ENCODE peak calls at places on chromosomes 16 and 17, in four cellular contexts. I is trophoblast cell, V is H9, J is H1. M is an unnamed sample.

GRCh38 chr17:44564429-44564828 is 7.1 kb downstream of the FZD2 start:
- DNase-seq in V (no peak), I (no peak), J (no peak), M (peak; percentile 40)

GRCh38 chr16:49620868-49621239 is 235.1 kb downstream of the ZNF423 start:
- DNase-seq in I (no peak), J (no peak), V (peak; percentile 26), M (no peak)

GRCh38 chr17:77834170-77835115 is 124.1 kb upstream of the TNRC6C start:
- DNase-seq in V (peak; percentile 84), J (no peak), I (peak; percentile 74), M (peak; percentile 94)

GRCh38 chr16:3954411-3954921 is 74.0 kb upstream of the CREBBP start:
- DNase-seq in J (no peak), V (no peak), I (no peak), M (no peak)

GRCh38 chr17:41406205-41406604 is 8.8 kb upstream of the KRT31 start:
- DNase-seq in I (no peak), J (no peak), V (no peak), M (peak; percentile 33)

GRCh38 chr16:4935231-4935855 is 1.6 kb downstream of the PPL start:
- DNase-seq in I (no peak), J (no peak), V (no peak), M (no peak)

GRCh38 chr17:27666831-27667560 is 36.0 kb downstream of the LGALS9 start:
- DNase-seq in J (no peak), I (no peak), V (peak; percentile 17), M (no peak)

GRCh38 chr17:63631626-63632025 is 9.4 kb downstream of the MAP3K3 start:
- DNase-seq in J (no peak), I (no peak), V (peak; percentile 46), M (no peak)

GRCh38 chr17:52388941-52389340 is 230.4 kb upstream of the CA10 start:
- DNase-seq in J (no peak), I (no peak), V (no peak), M (no peak)

GRCh38 chr17:59804910-59805381 is 87.8 kb downstream of the TUBD1 start:
- DNase-seq in J (no peak), V (no peak), I (no peak), M (no peak)

GRCh38 chr17:27244481-27245223 is 49.3 kb upstream of the WSB1 start:
- DNase-seq in J (no peak), V (peak; percentile 68), I (peak; percentile 79), M (peak; percentile 45)

GRCh38 chr17:69575346-69575761 is 160.9 kb downstream of the MAP2K6 start:
- DNase-seq in I (no peak), V (no peak), J (no peak), M (no peak)

GRCh38 chr17:9802294-9802693 is 10.9 kb upstream of the DHRS7C start:
- DNase-seq in I (peak; percentile 96), V (no peak), J (no peak), M (peak; percentile 19)

GRCh38 chr16:50102046-50102756 is 36.4 kb downstream of the HEATR3 start:
- DNase-seq in I (no peak), J (no peak), V (no peak), M (no peak)

GRCh38 chr17:64399767-64400156 is 9.1 kb upstream of the PECAM1 start:
- DNase-seq in V (no peak), I (no peak), J (no peak), M (no peak)

GRCh38 chr17:47687748-47688147 is 6.2 kb upstream of the TBKBP1 start:
- DNase-seq in I (no peak), V (peak; percentile 71), J (no peak), M (peak; percentile 83)

GRCh38 chr17:81027591-81028505 is 7.1 kb upstream of the BAIAP2 start:
- DNase-seq in V (no peak), J (no peak), I (no peak), M (no peak)

GRCh38 chr16:71703324-71703723 is 21.2 kb downstream of the PHLPP2 start:
- DNase-seq in V (no peak), J (no peak), I (no peak), M (no peak)

GRCh38 chr16:56195151-56195550 is 3.9 kb downstream of the GNAO1 start:
- DNase-seq in V (no peak), J (no peak), I (no peak), M (no peak)

GRCh38 chr16:72105978-72106377 is 12.3 kb downstream of the DHX38 start:
- DNase-seq in V (no peak), I (no peak), J (no peak), M (no peak)

GRCh38 chr17:4997302-4998026 is at the start of the genes INCA1 and KIF1C:
- DNase-seq in J (peak; percentile 64), V (peak; percentile 95), I (peak; percentile 92), M (peak; percentile 93)

GRCh38 chr16:56478228-56479049 is 27.1 kb downstream of the OGFOD1 start:
- DNase-seq in J (no peak), I (no peak), V (no peak), M (no peak)

GRCh38 chr16:4855371-4855770 is 8.1 kb downstream of the UBN1 start:
- DNase-seq in I (no peak), J (no peak), V (no peak), M (no peak)

GRCh38 chr16:48864055-48864454 is 254.1 kb upstream of the N4BP1 start:
- DNase-seq in V (peak; percentile 41), J (no peak), I (no peak), M (peak; percentile 10)

GRCh38 chr16:87123356-87124001 is 193.7 kb downstream of the C16orf95 start:
- DNase-seq in V (no peak), I (no peak), J (no peak), M (no peak)

GRCh38 chr16:28157768-28158535 is 53.8 kb downstream of the XPO6 start:
- DNase-seq in J (no peak), I (no peak), V (no peak), M (no peak)
- H3K79me2 ChIP-seq in J (peaks cover 14% of the 10 kb centered on the region), I (no peaks in the 10 kb centered on the region), V (peaks cover 2% of the 10 kb centered on the region), M (peaks cover 2% of the 10 kb centered on the region)

GRCh38 chr17:2171725-2172446 is 117.0 kb downstream of the HIC1 start:
- DNase-seq in V (no peak), J (no peak), I (no peak), M (peak; percentile 66)
- H2BK120ac ChIP-seq in V (no peak overlapping the region), J (no peak overlapping the region), I (no peak overlapping the region), M (no peak overlapping the region)

GRCh38 chr16:53775106-53775820 is 71.3 kb downstream of the FTO start:
- DNase-seq in J (no peak), I (no peak), V (no peak), M (peak; percentile 60)
- H3K79me2 ChIP-seq in J (peaks cover 15% of the 10 kb centered on the region), I (no peaks in the 10 kb centered on the region), V (peaks cover 2% of the 10 kb centered on the region), M (no peaks in the 10 kb centered on the region)

DNA sequence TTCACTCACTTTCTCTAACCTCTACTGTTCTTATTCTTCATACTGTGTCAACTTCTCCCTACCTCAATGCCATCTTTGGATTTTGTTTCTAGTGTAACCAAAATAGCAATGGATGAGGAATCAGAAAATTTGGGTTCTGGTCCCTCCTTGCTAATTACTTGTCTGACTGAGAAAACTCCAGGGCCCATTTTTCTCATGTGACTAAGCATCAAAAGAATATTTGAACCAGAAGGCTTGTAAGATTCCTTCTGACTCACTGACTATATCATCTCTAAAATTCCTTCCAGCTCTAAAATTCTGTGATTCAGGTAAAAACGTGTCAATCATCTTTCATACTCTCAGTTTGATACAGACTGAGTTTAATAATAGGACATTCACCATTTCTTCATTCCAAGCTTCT is 57.9 kb downstream of the BRIP1 start:
- DNase-seq in I (peak; percentile 32), J (no peak), V (no peak), M (no peak)
- H2BK120ac ChIP-seq in I (no peak overlapping the region), J (no peak overlapping the region), V (no peak overlapping the region), M (no peak overlapping the region)

DNA sequence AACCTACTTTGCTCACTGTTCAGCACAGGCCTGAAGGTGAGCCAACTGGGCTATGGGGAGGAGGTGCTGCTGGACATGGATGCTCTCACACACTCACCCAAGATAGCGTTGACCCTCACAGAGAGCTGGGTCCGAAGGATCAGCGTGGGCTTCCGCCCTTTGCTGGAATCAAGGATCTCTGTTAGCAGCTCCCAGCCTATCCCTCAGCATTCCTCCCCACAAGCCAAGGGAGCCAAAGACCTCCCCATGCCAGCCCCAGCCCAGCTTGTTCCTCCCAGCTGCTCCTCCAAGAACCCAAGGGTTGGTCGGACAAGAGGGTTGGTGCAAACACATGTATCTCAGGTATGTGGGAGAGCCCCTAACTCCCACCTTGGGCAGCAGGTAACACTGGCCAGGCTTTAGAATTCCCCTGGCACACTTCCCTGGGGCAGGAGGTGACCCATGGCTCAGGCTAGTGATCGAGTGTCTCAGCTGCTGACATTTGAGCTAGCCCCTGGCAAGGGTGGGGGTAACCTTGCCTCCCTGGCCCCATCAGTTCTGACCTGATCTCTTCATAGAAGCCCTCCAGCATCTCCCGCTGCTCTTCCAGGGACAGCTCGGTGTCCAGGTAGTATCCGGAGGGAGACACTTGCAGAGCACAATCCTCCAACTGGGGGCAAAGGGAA is 8.3 kb downstream of the FHOD1 start:
- DNase-seq in V (no peak), J (no peak), I (no peak), M (no peak)
- H3K79me2 ChIP-seq in V (no peaks in the 10 kb centered on the region), J (peaks cover 8% of the 10 kb centered on the region), I (peaks cover 2% of the 10 kb centered on the region), M (peaks cover 7% of the 10 kb centered on the region)